ENCODE peak calls at places on chromosome 11, in nine cellular contexts. F, Z, H, P, C, D, O, G and X are unnamed samples.

GRCh38 chr11:70834277-70834940 is 418.0 kb downstream of the SHANK2 start:
- DNase-seq in F (no peak), Z (no peak), H (no peak), P (no peak), C (no peak), D (no peak), O (no peak), G (no peak), X (no peak)

GRCh38 chr11:128948583-128948982 is 5.9 kb upstream of the TP53AIP1 start:
- DNase-seq in F (peak), Z (no peak), H (no peak), P (no peak), C (no peak), D (no peak), O (no peak), G (no peak), X (no peak)

GRCh38 chr11:1751999-1752906 is 1.9 kb upstream of the IFITM10 start:
- DNase-seq in F (no peak), Z (no peak), H (no peak), P (no peak), C (no peak), D (no peak), O (no peak), G (no peak), X (no peak)

GRCh38 chr11:76823481-76824028 is 37.2 kb upstream of the ACER3 start:
- DNase-seq in F (peak), Z (no peak), H (no peak), P (no peak), C (no peak), D (no peak), O (peak), G (no peak), X (no peak)

GRCh38 chr11:40104941-40105550 is 1354.4 kb downstream of the LRRC4C start:
- DNase-seq in F (no peak), Z (no peak), H (no peak), P (no peak), C (no peak), D (no peak), O (no peak), G (no peak), X (no peak)

GRCh38 chr11:111379500-111380136 is 543 bp upstream of the POU2AF1 start:
- DNase-seq in F (no peak), Z (no peak), H (no peak), P (peak), C (no peak), D (no peak), O (no peak), G (no peak), X (no peak)

GRCh38 chr11:132793831-132794230 is 738.5 kb downstream of the OPCML start:
- DNase-seq in F (no peak), Z (no peak), H (no peak), P (no peak), C (no peak), D (no peak), O (no peak), G (no peak), X (no peak)

GRCh38 chr11:118714816-118715215 is 35.4 kb upstream of the TREH start:
- DNase-seq in F (no peak), Z (no peak), H (no peak), P (no peak), C (no peak), D (no peak), O (no peak), G (no peak), X (no peak)

GRCh38 chr11:68450711-68451110 is 9.8 kb upstream of the PPP6R3 start:
- DNase-seq in F (no peak), Z (no peak), H (no peak), P (no peak), C (peak), D (no peak), O (no peak), G (no peak), X (no peak)

GRCh38 chr11:76803023-76803422 is 19.9 kb downstream of the TSKU start:
- DNase-seq in F (no peak), Z (no peak), H (no peak), P (no peak), C (no peak), D (no peak), O (peak), G (no peak), X (no peak)

GRCh38 chr11:131229221-131229620 is 141.2 kb upstream of the NTM start:
- DNase-seq in F (no peak), Z (no peak), H (no peak), P (no peak), C (no peak), D (no peak), O (no peak), G (no peak), X (no peak)

GRCh38 chr11:128324531-128325141 is 262.7 kb downstream of the ETS1 start:
- DNase-seq in F (no peak), Z (no peak), H (no peak), P (peak), C (no peak), D (peak), O (no peak), G (peak), X (no peak)

GRCh38 chr11:8812438-8812837 is 98.6 kb upstream of the AKIP1 start:
- DNase-seq in F (no peak), Z (no peak), H (no peak), P (no peak), C (peak), D (no peak), O (peak), G (no peak), X (no peak)

GRCh38 chr11:18314794-18315523 is 7.0 kb downstream of the HPS5 start:
- DNase-seq in F (no peak), Z (no peak), H (no peak), P (no peak), C (no peak), D (no peak), O (peak), G (no peak), X (no peak)

GRCh38 chr11:78691215-78691614 is 116.6 kb upstream of the NARS2 start:
- DNase-seq in F (no peak), Z (no peak), H (no peak), P (no peak), C (no peak), D (no peak), O (no peak), G (no peak), X (no peak)

GRCh38 chr11:112113539-112114457 is 27.1 kb downstream of the SDHD start:
- DNase-seq in F (peak), Z (no peak), H (peak), P (no peak), C (no peak), D (no peak), O (peak), G (no peak), X (peak)

GRCh38 chr11:59728913-59729312 is 15.3 kb upstream of the OR10V1 start:
- DNase-seq in F (no peak), Z (no peak), H (no peak), P (peak), C (no peak), D (peak), O (no peak), G (no peak), X (no peak)

GRCh38 chr11:129939510-129939909 is 44.1 kb upstream of the NFRKB start:
- DNase-seq in F (no peak), Z (no peak), H (no peak), P (no peak), C (no peak), D (no peak), O (no peak), G (no peak), X (no peak)

GRCh38 chr11:133827556-133827955 is 17.8 kb downstream of the SPATA19 start:
- DNase-seq in F (no peak), Z (no peak), H (no peak), P (no peak), C (no peak), D (no peak), O (no peak), G (no peak), X (no peak)

GRCh38 chr11:11571893-11572292 is 49.9 kb downstream of the GALNT18 start:
- DNase-seq in F (no peak), Z (no peak), H (no peak), P (no peak), C (no peak), D (no peak), O (no peak), G (no peak), X (no peak)

GRCh38 chr11:13595166-13595565 is 73.3 kb upstream of the FAR1 start:
- DNase-seq in F (no peak), Z (no peak), H (no peak), P (no peak), C (no peak), D (no peak), O (no peak), G (no peak), X (no peak)

GRCh38 chr11:43404836-43405479 is 46.2 kb downstream of the TTC17 start:
- DNase-seq in F (no peak), Z (no peak), H (no peak), P (no peak), C (no peak), D (no peak), O (no peak), G (no peak), X (no peak)

GRCh38 chr11:36748856-36749255 is 150.8 kb upstream of the RAG2 start:
- DNase-seq in F (no peak), Z (no peak), H (no peak), P (no peak), C (no peak), D (no peak), O (no peak), G (no peak), X (no peak)

GRCh38 chr11:120141144-120142071 is 3.5 kb upstream of the TRIM29 start:
- DNase-seq in F (no peak), Z (no peak), H (no peak), P (no peak), C (no peak), D (no peak), O (no peak), G (no peak), X (peak)

GRCh38 chr11:34346551-34346950 is 11.3 kb downstream of the ABTB2 start:
- DNase-seq in F (peak), Z (peak), H (no peak), P (no peak), C (no peak), D (no peak), O (peak), G (no peak), X (no peak)

GRCh38 chr11:1138053-1138452 is 19.7 kb upstream of the MUC5AC start:
- DNase-seq in F (no peak), Z (no peak), H (no peak), P (peak), C (no peak), D (no peak), O (no peak), G (no peak), X (no peak)

GRCh38 chr11:67022341-67022933 is 497 bp upstream of the SYT12 start:
- DNase-seq in F (peak), Z (peak), H (no peak), P (no peak), C (peak), D (no peak), O (peak), G (no peak), X (peak)